ENCODE peak calls at places on chromosomes 7 and 10, in seven cellular contexts. One of them, this sample, is unnamed.

GRCh38 chr7:131218727-131219128 is 108.9 kb upstream of the MKLN1 start:
- DNase-seq in fibroblast of pulmonary artery: no peak
- DNase-seq in bronchial epithelial cell: no peak
- DNase-seq in WTC11: no peak
- DNase-seq in RWPE1: no peak
- DNase-seq in left lung: no peak
- DNase-seq in ascending aorta: peak; percentile 35
- DNase-seq in this sample: no peak

GRCh38 chr7:55552320-55553086 is 19.8 kb downstream of the VOPP1 start:
- DNase-seq in fibroblast of pulmonary artery: peak; percentile 87
- DNase-seq in bronchial epithelial cell: peak; percentile 94
- DNase-seq in WTC11: no peak
- DNase-seq in RWPE1: peak; percentile 89
- DNase-seq in left lung: no peak
- DNase-seq in ascending aorta: peak; percentile 86
- DNase-seq in this sample: no peak

GRCh38 chr7:70051726-70052125 is 453.5 kb downstream of the AUTS2 start:
- DNase-seq in fibroblast of pulmonary artery: no peak
- DNase-seq in bronchial epithelial cell: no peak
- DNase-seq in WTC11: no peak
- DNase-seq in RWPE1: no peak
- DNase-seq in left lung: no peak
- DNase-seq in ascending aorta: no peak
- DNase-seq in this sample: no peak

GRCh38 chr7:92421676-92422435 is 25.4 kb upstream of the GATAD1 start:
- DNase-seq in fibroblast of pulmonary artery: peak; percentile 17
- DNase-seq in bronchial epithelial cell: no peak
- DNase-seq in WTC11: no peak
- DNase-seq in RWPE1: no peak
- DNase-seq in left lung: no peak
- DNase-seq in ascending aorta: peak; percentile 67
- DNase-seq in this sample: no peak

GRCh38 chr10:32417906-32418547 is 27.9 kb upstream of the CCDC7 start:
- DNase-seq in fibroblast of pulmonary artery: peak; percentile 86
- DNase-seq in bronchial epithelial cell: no peak
- DNase-seq in WTC11: no peak
- DNase-seq in RWPE1: no peak
- DNase-seq in left lung: no peak
- DNase-seq in ascending aorta: no peak
- DNase-seq in this sample: no peak

GRCh38 chr10:28111712-28112111 is 112.8 kb upstream of the ODAD2 start:
- DNase-seq in fibroblast of pulmonary artery: peak; percentile 14
- DNase-seq in bronchial epithelial cell: no peak
- DNase-seq in WTC11: no peak
- DNase-seq in RWPE1: no peak
- DNase-seq in left lung: no peak
- DNase-seq in ascending aorta: no peak
- DNase-seq in this sample: no peak

GRCh38 chr10:51369903-51370302 is 295.6 kb downstream of the PRKG1 start:
- DNase-seq in fibroblast of pulmonary artery: peak; percentile 39
- DNase-seq in bronchial epithelial cell: peak; percentile 60
- DNase-seq in WTC11: no peak
- DNase-seq in RWPE1: peak; percentile 3
- DNase-seq in left lung: no peak
- DNase-seq in ascending aorta: no peak
- DNase-seq in this sample: no peak

GRCh38 chr10:92761576-92761975 is 71.8 kb downstream of the HHEX start:
- DNase-seq in fibroblast of pulmonary artery: no peak
- DNase-seq in bronchial epithelial cell: no peak
- DNase-seq in WTC11: no peak
- DNase-seq in RWPE1: no peak
- DNase-seq in left lung: no peak
- DNase-seq in ascending aorta: no peak
- DNase-seq in this sample: no peak

GRCh38 chr10:12351447-12351846 is 2.1 kb downstream of the CAMK1D start:
- DNase-seq in fibroblast of pulmonary artery: no peak
- DNase-seq in bronchial epithelial cell: no peak
- DNase-seq in WTC11: no peak
- DNase-seq in RWPE1: no peak
- DNase-seq in left lung: peak; percentile 36
- DNase-seq in ascending aorta: no peak
- DNase-seq in this sample: no peak

GRCh38 chr7:1263391-1263951 is 30.8 kb downstream of the UNCX start:
- DNase-seq in fibroblast of pulmonary artery: no peak
- DNase-seq in bronchial epithelial cell: no peak
- DNase-seq in WTC11: no peak
- DNase-seq in RWPE1: no peak
- DNase-seq in left lung: no peak
- DNase-seq in ascending aorta: no peak
- DNase-seq in this sample: no peak

GRCh38 chr7:102273749-102274712 is 12.6 kb upstream of the SH2B2 start:
- DNase-seq in fibroblast of pulmonary artery: peak; percentile 47
- DNase-seq in bronchial epithelial cell: peak; percentile 71
- DNase-seq in WTC11: no peak
- DNase-seq in RWPE1: peak; percentile 98
- DNase-seq in left lung: no peak
- DNase-seq in ascending aorta: no peak
- DNase-seq in this sample: no peak

GRCh38 chr7:70645876-70646336 is 486.0 kb upstream of the GALNT17 start:
- DNase-seq in fibroblast of pulmonary artery: no peak
- DNase-seq in bronchial epithelial cell: no peak
- DNase-seq in WTC11: no peak
- DNase-seq in RWPE1: no peak
- DNase-seq in left lung: no peak
- DNase-seq in ascending aorta: no peak
- DNase-seq in this sample: no peak

GRCh38 chr10:113735913-113736312 is 15.6 kb upstream of the PLEKHS1 start:
- DNase-seq in fibroblast of pulmonary artery: peak; percentile 2
- DNase-seq in bronchial epithelial cell: peak; percentile 32
- DNase-seq in WTC11: no peak
- DNase-seq in RWPE1: peak; percentile 16
- DNase-seq in left lung: peak; percentile 37
- DNase-seq in ascending aorta: no peak
- DNase-seq in this sample: no peak

GRCh38 chr7:121510302-121510701 is 114.2 kb upstream of the FAM3C start:
- DNase-seq in fibroblast of pulmonary artery: no peak
- DNase-seq in bronchial epithelial cell: no peak
- DNase-seq in WTC11: no peak
- DNase-seq in RWPE1: no peak
- DNase-seq in left lung: no peak
- DNase-seq in ascending aorta: no peak
- DNase-seq in this sample: no peak

GRCh38 chr10:27192284-27192683 is 37.1 kb downstream of the MASTL start:
- DNase-seq in fibroblast of pulmonary artery: peak; percentile 89
- DNase-seq in bronchial epithelial cell: peak; percentile 65
- DNase-seq in WTC11: no peak
- DNase-seq in RWPE1: peak; percentile 54
- DNase-seq in left lung: peak; percentile 49
- DNase-seq in ascending aorta: peak; percentile 66
- DNase-seq in this sample: no peak

GRCh38 chr10:43120116-43120947 is 17.9 kb upstream of the CSGALNACT2 start:
- DNase-seq in fibroblast of pulmonary artery: no peak
- DNase-seq in bronchial epithelial cell: no peak
- DNase-seq in WTC11: no peak
- DNase-seq in RWPE1: no peak
- DNase-seq in left lung: peak; percentile 34
- DNase-seq in ascending aorta: no peak
- DNase-seq in this sample: no peak

GRCh38 chr7:127745445-127745844 is 93.5 kb downstream of the SND1 start:
- DNase-seq in fibroblast of pulmonary artery: no peak
- DNase-seq in bronchial epithelial cell: peak; percentile 44
- DNase-seq in WTC11: no peak
- DNase-seq in RWPE1: no peak
- DNase-seq in left lung: no peak
- DNase-seq in ascending aorta: no peak
- DNase-seq in this sample: no peak

GRCh38 chr10:127485153-127485857 is 63.8 kb upstream of the NPS start:
- DNase-seq in fibroblast of pulmonary artery: peak; percentile 3
- DNase-seq in bronchial epithelial cell: peak; percentile 60
- DNase-seq in WTC11: peak; percentile 33
- DNase-seq in RWPE1: peak; percentile 65
- DNase-seq in left lung: no peak
- DNase-seq in ascending aorta: no peak
- DNase-seq in this sample: no peak

GRCh38 chr10:69829792-69830191 is 28.1 kb downstream of the COL13A1 start:
- DNase-seq in fibroblast of pulmonary artery: no peak
- DNase-seq in bronchial epithelial cell: no peak
- DNase-seq in WTC11: no peak
- DNase-seq in RWPE1: no peak
- DNase-seq in left lung: no peak
- DNase-seq in ascending aorta: no peak
- DNase-seq in this sample: no peak

GRCh38 chr7:130901209-130901783 is 167.3 kb upstream of the KLF14 start:
- DNase-seq in fibroblast of pulmonary artery: peak; percentile 95
- DNase-seq in bronchial epithelial cell: peak; percentile 95
- DNase-seq in WTC11: no peak
- DNase-seq in RWPE1: peak; percentile 67
- DNase-seq in left lung: peak; percentile 89
- DNase-seq in ascending aorta: peak; percentile 88
- DNase-seq in this sample: no peak

DNA sequence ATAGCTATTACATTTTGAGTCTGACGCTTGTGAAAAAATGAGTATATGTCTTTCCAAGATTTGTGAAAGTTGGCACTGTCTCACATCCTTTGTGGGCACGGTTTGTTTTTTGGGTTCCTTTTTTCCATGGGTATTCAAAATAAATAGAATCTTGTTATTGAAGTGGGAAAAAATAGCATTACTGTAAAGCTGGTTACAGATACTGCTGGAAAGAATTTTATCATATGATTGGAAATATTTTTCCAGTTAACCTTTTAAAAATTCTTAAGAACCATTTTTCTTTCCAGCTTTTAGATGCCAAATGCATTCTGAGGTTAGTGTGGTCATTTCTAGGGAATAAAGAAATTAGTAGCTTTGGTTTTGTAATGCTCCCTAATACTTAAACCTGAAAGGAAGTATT is 11.4 kb downstream of the NET1 start:
- DNase-seq in fibroblast of pulmonary artery: no peak
- DNase-seq in bronchial epithelial cell: no peak
- DNase-seq in WTC11: no peak
- DNase-seq in RWPE1: no peak
- DNase-seq in left lung: no peak
- DNase-seq in ascending aorta: peak; percentile 74
- DNase-seq in this sample: no peak
- TF ChIP-seq CTCF in fibroblast of pulmonary artery: no peak
- TF ChIP-seq CTCF in bronchial epithelial cell: no peak
- TF ChIP-seq CTCF in WTC11: no peak
- TF ChIP-seq CTCF in RWPE1: no peak
- TF ChIP-seq CTCF in left lung: no peak
- TF ChIP-seq CTCF in ascending aorta: no peak
- TF ChIP-seq CTCF in this sample: no peak

DNA sequence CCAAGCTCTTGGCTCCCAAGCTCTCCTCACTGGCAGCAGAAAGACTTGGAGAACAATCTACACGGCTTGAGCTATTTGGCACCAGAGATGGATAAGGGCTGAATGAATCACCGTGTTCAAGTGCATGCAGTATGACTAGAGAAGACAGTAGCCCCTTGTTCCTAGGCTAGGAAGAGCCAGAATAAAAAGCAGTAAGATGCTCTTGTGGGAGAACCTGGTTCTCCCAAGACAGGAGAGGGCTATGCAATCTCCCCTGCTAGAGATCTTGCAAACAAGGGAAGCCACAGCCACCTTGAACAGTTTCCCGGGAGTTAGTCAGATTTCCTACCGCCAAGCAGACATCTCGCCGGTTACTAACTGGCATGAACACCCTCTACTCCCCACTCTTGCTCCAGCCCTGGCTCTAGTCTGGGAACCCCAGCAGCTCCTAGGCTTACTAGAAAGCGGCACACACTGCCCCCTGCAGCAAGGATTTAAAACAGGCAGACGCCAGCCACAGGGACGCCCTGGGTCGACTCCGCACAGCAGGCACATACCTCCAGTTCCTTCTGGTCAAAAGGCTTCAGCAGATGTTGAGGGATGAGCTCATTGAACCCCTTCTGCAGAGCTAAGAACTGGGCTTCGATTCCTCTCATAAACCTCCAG is 107.3 kb downstream of the SMURF1 start:
- DNase-seq in fibroblast of pulmonary artery: peak; percentile 44
- DNase-seq in bronchial epithelial cell: no peak
- DNase-seq in WTC11: peak; percentile 78
- DNase-seq in RWPE1: no peak
- DNase-seq in left lung: no peak
- DNase-seq in ascending aorta: peak; percentile 78
- DNase-seq in this sample: no peak
- TF ChIP-seq CTCF in fibroblast of pulmonary artery: peak; percentile 47
- TF ChIP-seq CTCF in bronchial epithelial cell: peak; percentile 31
- TF ChIP-seq CTCF in WTC11: peak; percentile 41
- TF ChIP-seq CTCF in RWPE1: no peak
- TF ChIP-seq CTCF in left lung: no peak
- TF ChIP-seq CTCF in ascending aorta: peak; percentile 53
- TF ChIP-seq CTCF in this sample: peak; percentile 62

GRCh38 chr10:95697429-95697828 is 3.7 kb upstream of the TCTN3 start:
- DNase-seq in fibroblast of pulmonary artery: no peak
- DNase-seq in bronchial epithelial cell: no peak
- DNase-seq in WTC11: no peak
- DNase-seq in RWPE1: no peak
- DNase-seq in left lung: peak; percentile 62
- DNase-seq in ascending aorta: no peak
- DNase-seq in this sample: no peak
- TF ChIP-seq CTCF in fibroblast of pulmonary artery: no peak
- TF ChIP-seq CTCF in bronchial epithelial cell: no peak
- TF ChIP-seq CTCF in WTC11: no peak
- TF ChIP-seq CTCF in RWPE1: no peak
- TF ChIP-seq CTCF in left lung: no peak
- TF ChIP-seq CTCF in ascending aorta: no peak
- TF ChIP-seq CTCF in this sample: no peak

GRCh38 chr10:107168739-107169138 is 4.2 kb upstream of the SORCS1 start:
- DNase-seq in fibroblast of pulmonary artery: no peak
- DNase-seq in bronchial epithelial cell: no peak
- DNase-seq in WTC11: no peak
- DNase-seq in RWPE1: no peak
- DNase-seq in left lung: no peak
- DNase-seq in ascending aorta: no peak
- DNase-seq in this sample: no peak

GRCh38 chr10:107166378-107166777 is 1.9 kb upstream of the SORCS1 start:
- DNase-seq in fibroblast of pulmonary artery: no peak
- DNase-seq in bronchial epithelial cell: no peak
- DNase-seq in WTC11: no peak
- DNase-seq in RWPE1: no peak
- DNase-seq in left lung: no peak
- DNase-seq in ascending aorta: no peak
- DNase-seq in this sample: no peak

GRCh38 chr10:107165007-107165406 is 501 bp upstream of the SORCS1 start:
- DNase-seq in fibroblast of pulmonary artery: no peak
- DNase-seq in bronchial epithelial cell: no peak
- DNase-seq in WTC11: peak; percentile 16
- DNase-seq in RWPE1: no peak
- DNase-seq in left lung: no peak
- DNase-seq in ascending aorta: no peak
- DNase-seq in this sample: no peak

GRCh38 chr10:107163904-107164861 is at the start of gene SORCS1:
- DNase-seq in fibroblast of pulmonary artery: no peak
- DNase-seq in bronchial epithelial cell: no peak
- DNase-seq in WTC11: peak; percentile 65
- DNase-seq in RWPE1: no peak
- DNase-seq in left lung: no peak
- DNase-seq in ascending aorta: no peak
- DNase-seq in this sample: peak; percentile 74

DNA sequence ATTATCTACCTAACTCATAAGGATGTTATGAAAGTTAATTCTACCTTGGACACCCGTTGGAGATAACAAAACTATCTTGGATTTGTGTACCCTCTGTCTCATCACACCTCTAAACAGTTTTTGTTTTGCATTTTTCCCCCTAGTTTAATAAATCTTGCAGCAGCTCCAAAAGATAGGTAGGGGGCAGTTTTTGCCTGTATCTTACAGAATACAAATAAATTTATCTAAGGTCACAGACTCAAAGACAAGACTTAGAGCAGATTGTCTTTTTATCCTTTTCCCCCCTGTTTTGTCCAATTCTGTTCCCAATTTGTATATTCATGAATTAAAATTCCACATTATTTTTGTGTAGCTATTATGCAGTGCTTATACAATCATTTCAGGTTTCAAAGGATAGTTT is 5.0 kb upstream of the SORCS1 start:
- DNase-seq in fibroblast of pulmonary artery: no peak
- DNase-seq in bronchial epithelial cell: no peak
- DNase-seq in WTC11: no peak
- DNase-seq in RWPE1: no peak
- DNase-seq in left lung: no peak
- DNase-seq in ascending aorta: no peak
- DNase-seq in this sample: no peak
- TF ChIP-seq CTCF in fibroblast of pulmonary artery: no peak
- TF ChIP-seq CTCF in bronchial epithelial cell: no peak
- TF ChIP-seq CTCF in WTC11: no peak
- TF ChIP-seq CTCF in RWPE1: no peak
- TF ChIP-seq CTCF in left lung: no peak
- TF ChIP-seq CTCF in ascending aorta: no peak
- TF ChIP-seq CTCF in this sample: peak; percentile 41